ENCODE peak calls at places on chromosomes 4 and X, in four cellular contexts. One of them, this sample, is unnamed.

GRCh38 chr4:110514889-110515479 is 39.0 kb downstream of the ENPEP start:
- DNase-seq in IMR-90: peak; percentile 30
- DNase-seq in neuronal stem cell: no peak
- DNase-seq in trophoblast cell: no peak
- DNase-seq in this sample: peak; percentile 59

GRCh38 chrX:106306391-106306947 is 138.4 kb downstream of the PWWP3B start:
- DNase-seq in IMR-90: no peak
- DNase-seq in neuronal stem cell: no peak
- DNase-seq in trophoblast cell: peak; percentile 4
- DNase-seq in this sample: no peak

GRCh38 chrX:155216940-155217450 is 735 bp downstream of the VBP1 start:
- DNase-seq in IMR-90: peak; percentile 4
- DNase-seq in neuronal stem cell: peak; percentile 1
- DNase-seq in trophoblast cell: no peak
- DNase-seq in this sample: no peak

GRCh38 chrX:55119271-55119670 is 30.5 kb downstream of the PAGE2 start:
- DNase-seq in IMR-90: no peak
- DNase-seq in neuronal stem cell: no peak
- DNase-seq in trophoblast cell: no peak
- DNase-seq in this sample: no peak

GRCh38 chr4:19241845-19242244 is 1009.9 kb upstream of the SLIT2 start:
- DNase-seq in IMR-90: no peak
- DNase-seq in neuronal stem cell: no peak
- DNase-seq in trophoblast cell: peak; percentile 7
- DNase-seq in this sample: peak; percentile 68

GRCh38 chr4:114180481-114180880 is 201.0 kb upstream of the ARSJ start:
- DNase-seq in IMR-90: peak; percentile 85
- DNase-seq in neuronal stem cell: peak; percentile 32
- DNase-seq in trophoblast cell: no peak
- DNase-seq in this sample: peak; percentile 72

GRCh38 chr4:26804876-26805275 is 55.8 kb upstream of the STIM2 start:
- DNase-seq in IMR-90: no peak
- DNase-seq in neuronal stem cell: no peak
- DNase-seq in trophoblast cell: no peak
- DNase-seq in this sample: no peak

GRCh38 chr4:138645289-138645688 is 370.3 kb upstream of the NOCT start:
- DNase-seq in IMR-90: no peak
- DNase-seq in neuronal stem cell: no peak
- DNase-seq in trophoblast cell: no peak
- DNase-seq in this sample: peak; percentile 22

GRCh38 chrX:39002466-39002865 is 201.2 kb downstream of the MID1IP1 start:
- DNase-seq in IMR-90: no peak
- DNase-seq in neuronal stem cell: no peak
- DNase-seq in trophoblast cell: no peak
- DNase-seq in this sample: no peak

GRCh38 chr4:182023469-182023868 is 219.7 kb upstream of the TENM3 start:
- DNase-seq in IMR-90: no peak
- DNase-seq in neuronal stem cell: no peak
- DNase-seq in trophoblast cell: no peak
- DNase-seq in this sample: no peak

GRCh38 chr4:180827610-180828009 is 1415.6 kb upstream of the TENM3 start:
- DNase-seq in IMR-90: peak; percentile 67
- DNase-seq in neuronal stem cell: no peak
- DNase-seq in trophoblast cell: no peak
- DNase-seq in this sample: peak; percentile 39

GRCh38 chrX:131521824-131522223 is 22.1 kb upstream of the OR13H1 start:
- DNase-seq in IMR-90: no peak
- DNase-seq in neuronal stem cell: no peak
- DNase-seq in trophoblast cell: no peak
- DNase-seq in this sample: no peak

GRCh38 chr4:29046716-29047115 is 1673.5 kb upstream of the PCDH7 start:
- DNase-seq in IMR-90: peak; percentile 93
- DNase-seq in neuronal stem cell: no peak
- DNase-seq in trophoblast cell: no peak
- DNase-seq in this sample: peak; percentile 86

GRCh38 chr4:116016201-116016600 is 902.8 kb upstream of the NDST4 start:
- DNase-seq in IMR-90: peak; percentile 44
- DNase-seq in neuronal stem cell: no peak
- DNase-seq in trophoblast cell: peak; percentile 29
- DNase-seq in this sample: peak; percentile 57

DNA sequence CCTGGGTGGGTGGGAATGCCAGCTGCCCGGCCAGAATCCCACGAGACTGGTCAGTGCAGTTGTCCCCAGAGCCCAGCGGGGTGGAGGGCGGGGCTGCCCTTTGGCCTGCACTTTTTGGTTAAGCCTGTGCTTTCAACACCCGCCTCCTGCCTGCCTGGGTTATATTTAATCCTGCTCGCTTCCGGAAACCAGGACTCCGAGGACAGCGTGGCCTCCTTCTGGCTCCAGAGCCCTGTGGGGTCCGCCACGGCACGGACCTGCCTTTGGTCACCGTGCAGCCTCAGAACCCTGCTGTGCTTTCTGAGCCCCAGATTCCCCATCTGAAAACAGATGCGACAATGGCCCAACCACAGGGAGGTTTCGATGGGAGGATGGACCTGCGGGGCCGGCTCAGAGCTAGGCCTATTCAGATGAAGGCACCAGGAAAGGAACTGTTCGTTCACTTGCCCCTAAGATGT is 29.4 kb upstream of the KIAA0232 start:
- DNase-seq in IMR-90: no peak
- DNase-seq in neuronal stem cell: no peak
- DNase-seq in trophoblast cell: peak; percentile 73
- DNase-seq in this sample: no peak
- H3K14ac ChIP-seq in IMR-90: no peak overlapping the region
- H3K14ac ChIP-seq in neuronal stem cell: no peak overlapping the region
- H3K14ac ChIP-seq in trophoblast cell: peak overlapping the region; percentile 75
- H3K14ac ChIP-seq in this sample: no peak overlapping the region

DNA sequence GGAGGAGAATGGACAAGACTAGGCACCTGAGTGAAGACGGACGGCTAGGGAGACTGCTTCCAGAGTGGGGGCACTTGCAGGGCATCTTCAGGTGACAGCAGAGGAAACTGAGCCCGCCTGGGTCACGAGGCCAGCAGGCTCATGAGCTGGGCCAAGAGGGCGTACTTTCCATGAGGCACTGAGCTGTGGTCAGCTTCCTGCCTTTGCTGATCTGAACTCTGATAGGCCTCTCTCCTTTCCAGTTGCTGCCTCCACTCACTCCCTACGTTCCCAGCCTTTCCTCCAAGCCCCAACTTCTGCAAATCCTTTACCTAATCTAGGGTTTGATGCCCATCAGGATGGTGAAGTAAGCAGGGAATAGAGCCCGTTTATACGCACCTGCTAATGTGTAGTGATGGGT is 1.4 kb upstream of the L1CAM start:
- DNase-seq in IMR-90: no peak
- DNase-seq in neuronal stem cell: no peak
- DNase-seq in trophoblast cell: no peak
- DNase-seq in this sample: no peak
- H3K18ac ChIP-seq in IMR-90: no peak overlapping the region
- H3K18ac ChIP-seq in neuronal stem cell: no peak overlapping the region
- H3K18ac ChIP-seq in trophoblast cell: peak overlapping the region; percentile 46
- H3K18ac ChIP-seq in this sample: no peak overlapping the region

GRCh38 chrX:8914636-8915035 is 113.5 kb upstream of the FAM9A start:
- DNase-seq in IMR-90: no peak
- DNase-seq in neuronal stem cell: no peak
- DNase-seq in trophoblast cell: no peak
- DNase-seq in this sample: no peak
- H2AFZ ChIP-seq in IMR-90: no peak overlapping the region
- H2AFZ ChIP-seq in neuronal stem cell: no peak overlapping the region
- H2AFZ ChIP-seq in trophoblast cell: no peak overlapping the region
- H2AFZ ChIP-seq in this sample: no peak overlapping the region

GRCh38 chr4:13704020-13704419 is 76.5 kb upstream of the BOD1L1 start:
- DNase-seq in IMR-90: no peak
- DNase-seq in neuronal stem cell: no peak
- DNase-seq in trophoblast cell: no peak
- DNase-seq in this sample: no peak

GRCh38 chr4:13705521-13706035 is 78.1 kb upstream of the BOD1L1 start:
- DNase-seq in IMR-90: no peak
- DNase-seq in neuronal stem cell: no peak
- DNase-seq in trophoblast cell: no peak
- DNase-seq in this sample: no peak

GRCh38 chr4:13706716-13707115 is 79.2 kb upstream of the BOD1L1 start:
- DNase-seq in IMR-90: no peak
- DNase-seq in neuronal stem cell: no peak
- DNase-seq in trophoblast cell: no peak
- DNase-seq in this sample: no peak

GRCh38 chr4:13704761-13705160 is 77.2 kb upstream of the BOD1L1 start:
- DNase-seq in IMR-90: no peak
- DNase-seq in neuronal stem cell: no peak
- DNase-seq in trophoblast cell: no peak
- DNase-seq in this sample: no peak

GRCh38 chr4:13706130-13706529 is 78.6 kb upstream of the BOD1L1 start:
- DNase-seq in IMR-90: no peak
- DNase-seq in neuronal stem cell: no peak
- DNase-seq in trophoblast cell: no peak
- DNase-seq in this sample: no peak
- H3K14ac ChIP-seq in IMR-90: no peak overlapping the region
- H3K14ac ChIP-seq in neuronal stem cell: no peak overlapping the region
- H3K14ac ChIP-seq in trophoblast cell: no peak overlapping the region
- H3K14ac ChIP-seq in this sample: no peak overlapping the region

GRCh38 chr4:71614626-71615025 is 169.3 kb downstream of the GC start:
- DNase-seq in IMR-90: no peak
- DNase-seq in neuronal stem cell: no peak
- DNase-seq in trophoblast cell: no peak
- DNase-seq in this sample: no peak
- H3K18ac ChIP-seq in IMR-90: no peak overlapping the region
- H3K18ac ChIP-seq in neuronal stem cell: no peak overlapping the region
- H3K18ac ChIP-seq in trophoblast cell: no peak overlapping the region
- H3K18ac ChIP-seq in this sample: no peak overlapping the region

GRCh38 chr4:7984286-7984925 is 44.7 kb upstream of the AFAP1 start:
- DNase-seq in IMR-90: no peak
- DNase-seq in neuronal stem cell: no peak
- DNase-seq in trophoblast cell: no peak
- DNase-seq in this sample: no peak

GRCh38 chr4:7981738-7982394 is 42.2 kb upstream of the AFAP1 start:
- DNase-seq in IMR-90: no peak
- DNase-seq in neuronal stem cell: no peak
- DNase-seq in trophoblast cell: no peak
- DNase-seq in this sample: no peak

GRCh38 chr4:7985891-7986441 is 46.3 kb upstream of the AFAP1 start:
- DNase-seq in IMR-90: peak; percentile 36
- DNase-seq in neuronal stem cell: no peak
- DNase-seq in trophoblast cell: no peak
- DNase-seq in this sample: no peak

GRCh38 chr4:7985072-7985471 is 45.4 kb upstream of the AFAP1 start:
- DNase-seq in IMR-90: no peak
- DNase-seq in neuronal stem cell: no peak
- DNase-seq in trophoblast cell: no peak
- DNase-seq in this sample: no peak

GRCh38 chr4:7983296-7983695 is 43.6 kb upstream of the AFAP1 start:
- DNase-seq in IMR-90: no peak
- DNase-seq in neuronal stem cell: no peak
- DNase-seq in trophoblast cell: no peak
- DNase-seq in this sample: no peak
- H2AFZ ChIP-seq in IMR-90: no peak overlapping the region
- H2AFZ ChIP-seq in neuronal stem cell: no peak overlapping the region
- H2AFZ ChIP-seq in trophoblast cell: no peak overlapping the region
- H2AFZ ChIP-seq in this sample: no peak overlapping the region